ENCODE peak calls at places on chromosomes 5 and 9, in eight cellular contexts. L is HL-60, Z is AG04449, S is hepatocyte, W is choroid plexus epithelial cell, O is tibial artery, J is tibial nerve, X is AG09309. N is an unnamed sample.

GRCh38 chr9:127096208-127096607 is 26.2 kb downstream of the ANGPTL2 start:
- DNase-seq in Z (no peak), J (no peak), W (peak; percentile 34), L (no peak), X (no peak), O (peak; percentile 42), S (no peak), N (no peak)

GRCh38 chr9:93259490-93260289 is 75.8 kb downstream of the WNK2 start:
- DNase-seq in W (no peak), S (no peak), L (no peak), O (peak; percentile 54), J (no peak), Z (no peak), X (no peak), N (no peak)

GRCh38 chr5:128836571-128836970 is 128.7 kb upstream of the SLC27A6 start:
- DNase-seq in S (no peak), X (no peak), O (no peak), J (no peak), Z (no peak), L (no peak), W (no peak), N (no peak)

GRCh38 chr5:172853355-172853975 is 19.4 kb downstream of the ERGIC1 start:
- DNase-seq in X (peak; percentile 40), Z (no peak), S (no peak), L (peak; percentile 9), W (peak; percentile 67), O (no peak), J (no peak), N (no peak)

GRCh38 chr5:164097747-164098146 is 592.3 kb downstream of the MAT2B start:
- DNase-seq in X (no peak), J (no peak), S (no peak), Z (no peak), O (no peak), W (peak; percentile 26), L (no peak), N (no peak)

GRCh38 chr9:18692240-18692639 is 218.3 kb downstream of the ADAMTSL1 start:
- DNase-seq in O (no peak), L (no peak), S (no peak), X (no peak), W (no peak), J (no peak), Z (no peak), N (no peak)

GRCh38 chr5:159850192-159850573 is 66.1 kb upstream of the ADRA1B start:
- DNase-seq in S (no peak), W (peak; percentile 37), O (no peak), J (peak; percentile 21), X (peak; percentile 74), Z (no peak), L (no peak), N (peak; percentile 84)

GRCh38 chr5:131789765-131790164 is 7.1 kb downstream of the FNIP1 start:
- DNase-seq in L (no peak), O (no peak), S (no peak), W (no peak), Z (no peak), J (no peak), X (no peak), N (no peak)

GRCh38 chr5:56119050-56119449 is 114.1 kb downstream of the ANKRD55 start:
- DNase-seq in Z (no peak), W (no peak), L (no peak), O (no peak), S (no peak), J (no peak), X (no peak), N (no peak)

GRCh38 chr5:56116599-56117131 is 116.5 kb downstream of the ANKRD55 start:
- DNase-seq in X (no peak), J (no peak), Z (no peak), O (no peak), L (peak; percentile 13), S (no peak), W (peak; percentile 31), N (no peak)

GRCh38 chr5:56111404-56111781 is 116.6 kb upstream of the IL6ST start:
- DNase-seq in O (no peak), W (no peak), X (no peak), Z (no peak), L (no peak), J (no peak), S (no peak), N (no peak)

GRCh38 chr5:56112526-56113121 is 117.9 kb upstream of the IL6ST start:
- DNase-seq in S (no peak), Z (no peak), O (no peak), W (peak; percentile 64), X (no peak), J (peak; percentile 41), L (no peak), N (peak; percentile 78)

DNA sequence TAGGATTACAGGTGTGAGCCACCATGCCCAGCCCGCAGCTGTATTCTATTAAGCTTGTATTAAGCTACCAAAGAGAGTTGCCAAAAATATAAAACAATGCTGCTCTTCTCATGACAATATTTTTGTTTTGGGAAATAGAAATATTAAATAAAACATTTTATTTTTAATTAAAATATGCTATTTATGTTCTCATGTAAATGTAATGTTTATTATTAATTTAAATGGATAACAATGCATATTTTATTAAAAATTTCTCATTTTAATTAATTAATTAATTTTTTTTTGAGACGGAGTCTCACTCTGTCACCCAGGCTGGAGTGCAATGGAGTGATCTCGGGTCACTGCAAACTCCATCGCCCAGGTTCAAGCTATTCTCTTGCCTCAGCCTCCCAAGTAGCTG is 117.5 kb downstream of the ANKRD55 start:
- DNase-seq in W (no peak), Z (no peak), J (no peak), X (no peak), S (no peak), L (no peak), O (no peak), N (no peak)
- TF ChIP-seq CTCF in W (no peak), Z (no peak), J (no peak), X (no peak), S (no peak), L (no peak), O (no peak), N (no peak)

GRCh38 chr9:135416771-135417290 is 62.8 kb upstream of the PPP1R26 start:
- DNase-seq in Z (no peak), J (no peak), L (no peak), O (peak; percentile 2), S (no peak), W (no peak), X (no peak), N (no peak)

GRCh38 chr9:135413461-135413860 is 66.1 kb upstream of the PPP1R26 start:
- DNase-seq in W (no peak), S (no peak), Z (no peak), X (no peak), J (no peak), L (no peak), O (peak; percentile 61), N (no peak)

GRCh38 chr9:135413086-135413375 is 66.6 kb upstream of the PPP1R26 start:
- DNase-seq in J (no peak), X (no peak), W (no peak), O (no peak), Z (no peak), L (no peak), S (peak; percentile 2), N (no peak)

GRCh38 chr9:135414293-135414692 is 65.3 kb upstream of the PPP1R26 start:
- DNase-seq in X (no peak), S (peak; percentile 2), Z (no peak), L (no peak), O (peak; percentile 21), W (no peak), J (no peak), N (no peak)

DNA sequence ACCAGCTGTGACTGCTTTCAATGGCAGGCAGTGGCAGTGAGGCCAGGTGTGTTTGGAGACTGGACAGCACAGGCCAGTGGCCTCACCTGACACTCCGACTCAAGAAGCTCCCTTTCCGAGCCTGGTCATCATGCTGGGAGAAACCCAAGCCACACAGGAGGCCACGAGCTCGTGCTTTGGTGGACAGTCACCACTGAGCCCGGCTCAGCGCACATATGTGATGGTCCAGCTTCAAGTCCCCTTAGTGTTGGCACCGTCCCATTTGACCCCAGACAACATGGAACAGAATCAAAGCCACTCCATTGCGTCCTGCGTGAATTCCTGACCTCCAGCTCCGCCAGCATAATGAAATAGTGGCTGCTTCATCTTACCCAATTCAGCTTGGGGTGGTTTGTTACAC is 64.0 kb upstream of the PPP1R26 start:
- DNase-seq in J (no peak), Z (no peak), L (no peak), S (peak; percentile 2), W (no peak), X (no peak), O (peak; percentile 29), N (no peak)
- H3K4me3 ChIP-seq in J (no peak overlapping the region), Z (no peak overlapping the region), L (no peak overlapping the region), S (no peak overlapping the region), W (no peak overlapping the region), X (no peak overlapping the region), O (no peak overlapping the region), N (no peak overlapping the region)

DNA sequence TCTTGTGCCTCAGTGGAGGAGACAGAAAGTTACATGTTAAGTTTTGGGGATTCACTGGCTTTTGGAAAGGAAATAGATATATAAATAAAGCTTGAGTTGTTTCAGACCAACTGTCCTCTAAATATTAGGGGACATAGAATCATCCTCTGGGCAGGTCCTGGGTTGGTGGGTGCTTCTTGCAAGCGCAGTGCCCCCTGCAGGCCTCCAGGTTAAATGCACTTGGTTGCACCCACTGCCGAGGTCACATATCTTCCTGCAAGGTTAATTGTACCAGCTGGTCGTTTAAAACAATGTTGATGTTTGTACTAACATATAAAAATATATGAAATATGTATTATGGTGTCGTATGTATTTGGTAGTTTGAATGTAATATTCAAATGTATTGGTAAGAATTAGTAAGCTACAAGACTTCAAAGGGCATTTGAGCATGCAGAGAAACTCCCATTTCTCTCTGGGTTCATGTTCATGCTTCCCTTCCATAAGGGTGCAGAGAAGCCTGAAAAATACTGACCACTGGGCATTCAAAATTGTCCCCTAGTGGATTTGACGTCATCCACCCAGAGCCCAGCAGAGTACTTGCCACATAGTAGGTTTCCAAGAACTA is 87.0 kb downstream of the ZNF618 start:
- DNase-seq in X (no peak), S (peak; percentile 45), O (no peak), W (peak; percentile 80), J (peak; percentile 19), L (peak; percentile 39), Z (no peak), N (peak; percentile 37)
- TF ChIP-seq CTCF in X (peak; percentile 73), S (peak; percentile 52), O (peak; percentile 52), W (peak; percentile 89), J (peak; percentile 32), L (peak; percentile 41), Z (peak; percentile 66), N (peak; percentile 73)

GRCh38 chr9:89315482-89315881 is 2.8 kb upstream of the SECISBP2 start:
- DNase-seq in Z (no peak), L (no peak), W (no peak), S (no peak), J (no peak), X (no peak), O (no peak), N (no peak)

GRCh38 chr9:89318123-89319014 is at the start of gene SECISBP2:
- DNase-seq in O (peak; percentile 98), J (peak; percentile 93), S (peak; percentile 97), Z (peak; percentile 78), L (peak; percentile 95), W (peak; percentile 97), X (peak; percentile 89), N (peak; percentile 96)

GRCh38 chr9:89314955-89315354 is 3.3 kb upstream of the SECISBP2 start:
- DNase-seq in J (no peak), O (no peak), W (no peak), S (no peak), Z (no peak), L (no peak), X (no peak), N (peak; percentile 5)

GRCh38 chr9:89319015-89319905 is 960 bp downstream of the SECISBP2 start:
- DNase-seq in W (no peak), S (no peak), J (no peak), Z (no peak), L (no peak), O (no peak), X (no peak), N (peak; percentile 18)

DNA sequence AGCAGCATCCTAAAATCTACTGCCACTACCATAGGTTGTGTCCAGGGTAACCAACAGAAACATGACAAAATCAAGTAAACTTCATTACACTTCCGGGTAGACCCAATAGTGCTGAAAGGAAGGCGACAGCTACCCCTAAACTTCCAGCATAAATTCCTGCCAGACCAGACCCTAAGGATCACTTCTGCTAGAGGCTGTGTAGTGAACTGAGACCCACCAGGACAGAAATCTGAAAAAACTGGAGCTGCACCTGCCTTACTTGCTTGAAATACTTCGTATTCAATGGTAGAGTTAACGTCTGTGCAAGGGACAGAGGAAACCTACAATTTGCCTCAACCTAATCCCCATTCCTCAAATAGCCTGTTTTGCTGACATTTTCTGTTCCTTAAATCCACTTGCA is 1.0 kb upstream of the SECISBP2 start:
- DNase-seq in J (no peak), O (no peak), X (no peak), Z (no peak), S (no peak), W (no peak), L (no peak), N (no peak)
- H3K4me3 ChIP-seq in J (peak overlapping the region; percentile 57), O (no peak overlapping the region), X (no peak overlapping the region), Z (no peak overlapping the region), S (no peak overlapping the region), W (no peak overlapping the region), L (no peak overlapping the region), N (no peak overlapping the region)

N was measured in foreskin fibroblast.